ENCODE peak calls at places on chromosome 7, in four cellular contexts. Y is colonic mucosa, K is endodermal cell, B is heart left ventricle. T is an unnamed sample. For H3K36me3, the result is how much of the 10 kb centered on the place peaks cover.

GRCh38 chr7:150959739-150960734 is 18.1 kb downstream of the KCNH2 start:
- DNase-seq in Y (no peak), K (no peak), B (peak), T (no peak)

GRCh38 chr7:2498708-2499107 is 20.9 kb upstream of the LFNG start:
- DNase-seq in Y (no peak), K (no peak), B (no peak), T (no peak)

GRCh38 chr7:4006687-4007086 is 675.4 kb upstream of the FOXK1 start:
- DNase-seq in Y (no peak), K (no peak), B (no peak), T (no peak)

GRCh38 chr7:139798221-139798620 is 20.4 kb upstream of the HIPK2 start:
- DNase-seq in Y (peak), K (peak), B (no peak), T (peak)

GRCh38 chr7:108448777-108449576 is 7.3 kb downstream of the NRCAM start:
- DNase-seq in Y (no peak), K (no peak), B (no peak), T (no peak)

GRCh38 chr7:46317256-46317655 is 396.2 kb upstream of the IGFBP3 start:
- DNase-seq in Y (no peak), K (no peak), B (no peak), T (no peak)

GRCh38 chr7:27546610-27547009 is 116.1 kb downstream of the HIBADH start:
- DNase-seq in Y (no peak), K (no peak), B (no peak), T (no peak)

GRCh38 chr7:31051598-31052503 is at the start of gene ADCYAP1R1:
- DNase-seq in Y (no peak), K (peak), B (no peak), T (no peak)

GRCh38 chr7:116497708-116498107 is 1.8 kb upstream of the CAV2 start:
- DNase-seq in Y (no peak), K (no peak), B (no peak), T (no peak)

GRCh38 chr7:33868151-33868550 is 37.2 kb upstream of the BMPER start:
- DNase-seq in Y (no peak), K (no peak), B (no peak), T (no peak)

GRCh38 chr7:73811760-73812168 is 19.0 kb upstream of the CLDN4 start:
- DNase-seq in Y (peak), K (peak), B (peak), T (peak)

GRCh38 chr7:113159746-113160339 is 41.5 kb upstream of the SMIM30 start:
- DNase-seq in Y (no peak), K (peak), B (no peak), T (no peak)

GRCh38 chr7:76011437-76011836 is 17.0 kb upstream of the TMEM120A start:
- DNase-seq in Y (no peak), K (no peak), B (peak), T (no peak)

GRCh38 chr7:148464932-148465331 is 125.6 kb upstream of the C7orf33 start:
- DNase-seq in Y (no peak), K (no peak), B (no peak), T (no peak)

GRCh38 chr7:27339478-27339877 is 96.9 kb downstream of the EVX1 start:
- DNase-seq in Y (no peak), K (no peak), B (no peak), T (no peak)

GRCh38 chr7:87926581-87927461 is 7.2 kb upstream of the ADAM22 start:
- DNase-seq in Y (peak), K (peak), B (no peak), T (no peak)

GRCh38 chr7:2132243-2132642 is 100.5 kb downstream of the MAD1L1 start:
- DNase-seq in Y (no peak), K (no peak), B (no peak), T (no peak)

GRCh38 chr7:127047521-127047920 is 205.2 kb downstream of the GRM8 start:
- DNase-seq in Y (no peak), K (no peak), B (no peak), T (no peak)

GRCh38 chr7:2931034-2931415 is 86.9 kb upstream of the GNA12 start:
- DNase-seq in Y (no peak), K (peak), B (peak), T (no peak)

GRCh38 chr7:99393363-99394187 is 14.8 kb downstream of the PDAP1 start:
- DNase-seq in Y (no peak), K (no peak), B (peak), T (peak)
- H3K36me3 ChIP-seq in Y (under half), K (half or more), B (half or more), T (half or more)

GRCh38 chr7:5652829-5653228 is 128.6 kb downstream of the RNF216 start:
- DNase-seq in Y (no peak), K (no peak), B (no peak), T (no peak)
- H3K36me3 ChIP-seq in Y (under half), K (half or more), B (half or more), T (half or more)

GRCh38 chr7:101927389-101928306 is 110.2 kb downstream of the CUX1 start:
- DNase-seq in Y (no peak), K (no peak), B (no peak), T (no peak)
- H3K36me3 ChIP-seq in Y (under half), K (under half), B (under half), T (under half)

GRCh38 chr7:72030994-72031667 is 381.0 kb downstream of the CALN1 start:
- DNase-seq in Y (no peak), K (no peak), B (no peak), T (no peak)

GRCh38 chr7:72032934-72033333 is 379.2 kb downstream of the CALN1 start:
- DNase-seq in Y (no peak), K (no peak), B (no peak), T (no peak)

GRCh38 chr7:72025381-72025960 is 386.7 kb downstream of the CALN1 start:
- DNase-seq in Y (no peak), K (no peak), B (no peak), T (no peak)

DNA sequence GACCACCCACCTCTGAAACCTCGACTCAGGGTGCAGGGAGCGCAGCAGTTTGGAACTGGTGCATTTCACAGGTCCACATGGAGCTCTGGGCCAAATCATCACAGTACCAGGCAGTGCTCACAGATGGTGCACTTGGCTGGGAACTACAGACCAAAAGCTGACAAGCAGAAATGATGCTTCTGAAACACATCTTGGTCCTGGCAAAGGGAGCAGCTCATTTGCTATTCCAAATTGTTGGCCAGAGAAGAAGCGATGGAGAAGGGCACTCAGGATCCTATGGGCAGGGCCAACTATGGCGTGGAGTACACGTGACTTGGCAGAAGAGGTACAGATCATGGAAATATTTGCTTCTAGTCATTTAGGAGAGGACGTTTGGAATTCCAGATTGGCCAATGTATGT is 383.9 kb downstream of the CALN1 start:
- DNase-seq in Y (no peak), K (no peak), B (no peak), T (no peak)
- H3K36me3 ChIP-seq in Y (under half), K (under half), B (under half), T (under half)

DNA sequence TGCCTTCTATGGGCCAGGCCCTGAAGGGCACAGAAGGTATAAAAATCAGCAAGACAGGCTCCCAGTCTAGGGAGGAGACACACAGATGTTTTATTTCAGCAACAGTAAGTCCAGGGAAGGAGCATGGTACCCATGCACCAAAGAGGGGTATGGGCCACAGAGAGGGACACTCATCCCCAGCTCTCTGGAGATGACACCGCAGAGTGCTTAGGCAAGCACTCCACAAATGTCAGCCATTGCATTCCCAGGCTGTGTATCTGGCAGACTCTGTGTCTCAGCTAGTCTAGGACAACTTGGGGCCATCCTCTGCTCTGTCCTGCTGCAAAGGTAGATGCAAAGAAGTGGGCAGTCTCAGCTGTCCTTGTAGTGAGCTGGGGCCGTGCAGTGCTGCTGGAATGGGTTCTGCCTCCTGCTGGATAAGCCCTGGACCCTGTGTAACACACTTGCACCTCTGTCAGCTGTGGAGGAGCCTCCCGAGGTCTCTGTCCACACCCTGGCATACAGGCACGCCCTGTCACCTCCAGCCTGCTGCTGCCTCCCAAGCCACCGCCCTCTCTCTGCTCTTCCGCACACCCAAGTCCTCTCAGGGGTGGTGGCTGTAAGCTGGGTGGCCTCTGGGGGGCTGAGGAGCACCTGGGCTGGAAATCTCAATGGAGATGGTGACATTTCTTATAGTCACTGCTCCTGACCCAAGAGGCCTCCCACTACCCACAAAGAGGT is 57.6 kb downstream of the VOPP1 start:
- DNase-seq in Y (no peak), K (no peak), B (no peak), T (no peak)
- H3K36me3 ChIP-seq in Y (under half), K (under half), B (under half), T (under half)

DNA sequence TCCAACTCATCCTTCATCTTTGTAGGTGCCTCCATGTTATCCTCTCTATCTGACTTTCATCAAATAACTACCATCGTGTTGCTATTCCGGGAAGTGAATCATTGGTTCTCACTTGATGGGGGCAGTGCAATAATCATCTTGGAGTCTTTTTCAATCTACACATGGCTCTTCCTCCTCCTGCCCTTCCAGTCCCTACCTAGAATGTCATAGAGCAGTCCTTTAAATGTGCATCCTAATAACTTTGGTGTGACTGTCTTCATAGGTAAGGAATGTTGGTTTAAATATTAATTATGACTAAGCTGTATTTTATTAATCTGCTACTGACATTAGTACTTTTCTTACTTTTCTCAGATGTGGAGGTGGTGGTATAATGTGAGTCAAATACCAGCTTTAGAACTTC is 8.4 kb upstream of the CDK14 start:
- DNase-seq in Y (no peak), K (no peak), B (no peak), T (no peak)
- H3K36me3 ChIP-seq in Y (under half), K (under half), B (under half), T (under half)

T was measured in stomach.